ENCODE peak calls at places on chromosomes 2 and 18, in six cellular contexts. T is tibial artery, J is lower lobe of right lung, Q is psoas muscle, N is H9, X is endodermal cell. H is an unnamed sample. For H3K27me3, the result is how much of the 10 kb centered on the place peaks cover.

GRCh38 chr2:237307495-237307894 is 106.5 kb downstream of the COL6A3 start:
- DNase-seq in Q (no peak), X (no peak), N (no peak), T (no peak), J (no peak), H (no peak)

GRCh38 chr18:2932247-2933181 is 80.4 kb downstream of the LPIN2 start:
- DNase-seq in T (no peak), N (peak), J (no peak), Q (no peak), X (peak), H (no peak)

GRCh38 chr2:28587526-28588230 is 91.8 kb downstream of the PLB1 start:
- DNase-seq in N (no peak), X (no peak), J (no peak), T (no peak), Q (peak), H (no peak)

GRCh38 chr2:26976242-26976641 is 5.8 kb downstream of the MAPRE3 start:
- DNase-seq in T (no peak), J (no peak), N (no peak), X (no peak), Q (no peak), H (no peak)

GRCh38 chr2:86378469-86378868 is 41.0 kb upstream of the REEP1 start:
- DNase-seq in X (no peak), Q (no peak), J (no peak), T (no peak), N (no peak), H (no peak)

GRCh38 chr2:171878481-171878993 is 15.5 kb downstream of the SLC25A12 start:
- DNase-seq in T (peak), N (no peak), X (no peak), Q (no peak), J (no peak), H (no peak)

GRCh38 chr2:169734172-169734847 is 678 bp downstream of the KLHL23 start:
- DNase-seq in Q (peak), J (no peak), N (no peak), X (peak), T (no peak), H (no peak)

GRCh38 chr18:22838639-22839487 is 94.3 kb upstream of the RBBP8 start:
- DNase-seq in X (peak), T (no peak), J (no peak), N (no peak), Q (no peak), H (no peak)

GRCh38 chr18:63844254-63844653 is 43.3 kb upstream of the SERPINB2 start:
- DNase-seq in Q (no peak), T (no peak), X (no peak), J (no peak), N (no peak), H (no peak)

GRCh38 chr18:77208969-77209368 is 40.7 kb upstream of the GALR1 start:
- DNase-seq in Q (no peak), N (no peak), J (no peak), T (peak), X (no peak), H (no peak)

GRCh38 chr18:35143615-35144596 is 96.9 kb upstream of the ZNF397 start:
- DNase-seq in J (no peak), N (peak), X (peak), Q (peak), T (peak), H (no peak)

GRCh38 chr2:196420143-196420542 is 219.4 kb upstream of the CCDC150 start:
- DNase-seq in X (no peak), N (no peak), Q (no peak), J (no peak), T (no peak), H (no peak)

GRCh38 chr2:11753452-11753885 is 7.0 kb downstream of the LPIN1 start:
- DNase-seq in J (peak), N (no peak), Q (no peak), T (no peak), X (no peak), H (no peak)

GRCh38 chr2:42059261-42059898 is 11.6 kb downstream of the PKDCC start:
- DNase-seq in X (no peak), T (no peak), N (no peak), Q (no peak), J (no peak), H (no peak)

GRCh38 chr2:190791347-190791982 is 89.2 kb upstream of the GLS start:
- DNase-seq in X (peak), J (no peak), T (peak), Q (no peak), N (no peak), H (no peak)

GRCh38 chr2:165707088-165707487 is 87.0 kb downstream of the GALNT3 start:
- DNase-seq in X (no peak), Q (no peak), N (no peak), T (no peak), J (no peak), H (no peak)

GRCh38 chr2:51224790-51225189 is 192.9 kb upstream of the NRXN1 start:
- DNase-seq in X (no peak), Q (no peak), J (no peak), T (no peak), N (no peak), H (no peak)

GRCh38 chr2:56170988-56171387 is 12.8 kb upstream of the CCDC85A start:
- DNase-seq in N (no peak), T (no peak), X (no peak), J (no peak), Q (no peak), H (no peak)

GRCh38 chr18:7305416-7305815 is 74.5 kb downstream of the LRRC30 start:
- DNase-seq in J (no peak), N (no peak), X (no peak), Q (no peak), T (no peak), H (no peak)

GRCh38 chr18:6956495-6956894 is 161.1 kb downstream of the LAMA1 start:
- DNase-seq in T (no peak), N (no peak), J (no peak), X (no peak), Q (no peak), H (no peak)

GRCh38 chr2:173251225-173251624 is 103.4 kb upstream of the CDCA7 start:
- DNase-seq in T (no peak), X (no peak), Q (no peak), N (no peak), J (no peak), H (no peak)

GRCh38 chr2:177282101-177282573 is 17.6 kb upstream of the NFE2L2 start:
- DNase-seq in X (peak), J (no peak), T (no peak), N (no peak), Q (peak), H (no peak)

GRCh38 chr2:161312996-161313395 is 4.8 kb downstream of the PSMD14 start:
- DNase-seq in J (no peak), N (no peak), X (no peak), Q (no peak), T (no peak), H (no peak)

GRCh38 chr2:44969936-44970335 is 28.4 kb downstream of the SIX3 start:
- DNase-seq in N (no peak), T (no peak), Q (no peak), X (no peak), J (no peak), H (no peak)

GRCh38 chr2:241868661-241869081 is 858 bp upstream of the RTP5 start:
- DNase-seq in T (no peak), Q (no peak), J (no peak), N (no peak), X (no peak), H (peak)

GRCh38 chr18:57498857-57499256 is 63.7 kb downstream of the ONECUT2 start:
- DNase-seq in J (no peak), T (no peak), Q (no peak), N (no peak), X (no peak), H (no peak)

GRCh38 chr2:107669335-107669734 is 157.4 kb upstream of the RGPD4 start:
- DNase-seq in J (no peak), X (no peak), N (no peak), Q (no peak), T (no peak), H (no peak)

GRCh38 chr2:164681009-164681408 is 59.7 kb upstream of the GRB14 start:
- DNase-seq in Q (no peak), X (no peak), J (no peak), N (no peak), T (no peak), H (no peak)

GRCh38 chr2:69469784-69470183 is 32.5 kb upstream of the NFU1 start:
- DNase-seq in J (no peak), X (no peak), Q (no peak), T (no peak), N (no peak), H (no peak)

GRCh38 chr18:46754188-46754587 is 2.7 kb downstream of the ST8SIA5 start:
- DNase-seq in T (no peak), Q (no peak), X (no peak), N (no peak), J (no peak), H (no peak)

GRCh38 chr2:186693446-186693842 is 416 bp upstream of the FAM171B start:
- DNase-seq in N (no peak), X (no peak), J (no peak), Q (no peak), T (no peak), H (no peak)

GRCh38 chr2:230777681-230778080 is 65.0 kb downstream of the CAB39 start:
- DNase-seq in X (no peak), N (no peak), T (no peak), J (no peak), Q (no peak), H (no peak)

GRCh38 chr2:240819404-240820013 is 510 bp downstream of the KIF1A start:
- DNase-seq in N (no peak), T (no peak), J (no peak), Q (no peak), X (peak), H (no peak)

GRCh38 chr2:240816584-240817495 is 3.2 kb downstream of the KIF1A start:
- DNase-seq in N (peak), X (peak), J (no peak), T (no peak), Q (no peak), H (no peak)

GRCh38 chr2:240817496-240818292 is 2.3 kb downstream of the KIF1A start:
- DNase-seq in X (peak), J (no peak), N (no peak), Q (peak), T (no peak), H (no peak)

GRCh38 chr2:240818543-240819403 is 1.2 kb downstream of the KIF1A start:
- DNase-seq in J (no peak), Q (peak), T (no peak), N (peak), X (peak), H (peak)

GRCh38 chr2:240818293-240818542 is 1.8 kb downstream of the KIF1A start:
- DNase-seq in T (no peak), J (no peak), N (no peak), Q (no peak), X (no peak), H (no peak)
- H3K27me3 ChIP-seq in T (under half), J (half or more), N (under half), Q (half or more), X (under half), H (half or more)

DNA sequence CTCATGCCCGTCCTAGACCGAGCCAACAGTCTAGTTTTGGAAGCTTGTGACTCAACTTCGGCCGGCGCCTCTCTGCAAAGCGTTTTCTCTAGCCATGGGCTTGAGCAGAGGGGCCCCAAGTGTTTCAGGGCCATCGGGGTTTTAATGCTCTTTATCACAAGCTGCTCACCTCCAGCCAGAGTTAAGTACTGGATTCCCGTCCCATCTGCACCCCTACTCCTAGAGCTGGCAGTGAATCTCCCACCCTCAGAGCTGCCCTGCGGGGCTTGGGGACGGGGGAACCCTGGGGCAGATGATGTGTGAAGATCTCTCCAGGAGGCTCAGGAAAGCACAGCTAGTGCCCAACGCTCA is 7.3 kb downstream of the RAX start:
- DNase-seq in T (no peak), X (no peak), N (no peak), J (no peak), Q (no peak), H (no peak)
- H3K27me3 ChIP-seq in T (under half), X (half or more), N (half or more), J (half or more), Q (half or more), H (half or more)

GRCh38 chr2:102147935-102148334 is 5.4 kb downstream of the IL1R1 start:
- DNase-seq in Q (no peak), J (no peak), X (no peak), T (peak), N (no peak), H (no peak)

GRCh38 chr2:102145107-102145506 is 2.6 kb downstream of the IL1R1 start:
- DNase-seq in T (no peak), N (no peak), J (no peak), Q (no peak), X (no peak), H (no peak)

GRCh38 chr2:102149644-102150455 is 7.3 kb downstream of the IL1R1 start:
- DNase-seq in T (no peak), N (no peak), J (no peak), Q (no peak), X (no peak), H (no peak)

GRCh38 chr2:102145939-102146338 is 3.4 kb downstream of the IL1R1 start:
- DNase-seq in J (no peak), T (no peak), X (no peak), N (no peak), Q (no peak), H (no peak)

DNA sequence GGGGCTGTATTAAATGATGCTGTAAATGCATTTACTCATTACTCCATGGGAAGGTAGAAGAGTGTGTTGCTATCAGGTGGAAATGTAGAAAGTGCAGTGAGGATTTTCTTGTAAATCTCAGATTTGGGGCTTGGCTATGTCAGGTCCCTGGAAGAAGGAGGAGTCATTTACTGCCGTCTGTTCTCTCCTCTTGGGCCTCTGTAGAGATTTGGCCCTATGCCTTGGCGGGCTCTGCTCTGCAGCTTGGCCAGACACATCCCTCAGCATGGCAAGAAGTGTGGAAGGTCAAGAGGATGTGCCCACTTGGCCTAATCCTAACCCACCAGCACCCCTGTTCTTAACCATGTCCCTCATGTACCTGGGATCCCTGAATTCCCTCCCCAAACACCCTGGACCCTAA is 6.7 kb downstream of the IL1R1 start:
- DNase-seq in T (no peak), X (no peak), N (no peak), Q (no peak), J (no peak), H (no peak)
- H3K27me3 ChIP-seq in T (under half), X (under half), N (under half), Q (under half), J (under half), H (under half)

GRCh38 chr2:232491139-232491780 is 3.6 kb upstream of the ECEL1 start:
- DNase-seq in J (peak), X (peak), T (no peak), Q (peak), N (peak), H (peak)

GRCh38 chr2:232492236-232492848 is 4.7 kb upstream of the ECEL1 start:
- DNase-seq in N (no peak), Q (peak), J (peak), X (peak), T (no peak), H (peak)

GRCh38 chr2:232493701-232494426 is 6.2 kb upstream of the ECEL1 start:
- DNase-seq in X (peak), Q (peak), T (no peak), J (peak), N (no peak), H (peak)

GRCh38 chr2:232494542-232494941 is 6.9 kb upstream of the ECEL1 start:
- DNase-seq in X (peak), Q (peak), T (no peak), J (no peak), N (no peak), H (no peak)

GRCh38 chr2:232492963-232493700 is 5.5 kb upstream of the ECEL1 start:
- DNase-seq in T (no peak), N (no peak), Q (peak), J (peak), X (peak), H (peak)
- H3K27me3 ChIP-seq in T (under half), N (under half), Q (under half), J (under half), X (under half), H (under half)

GRCh38 chr2:193461431-193461946 is 1266.8 kb upstream of the TMEFF2 start:
- DNase-seq in N (no peak), X (no peak), Q (no peak), J (no peak), T (no peak), H (no peak)
- H3K27me3 ChIP-seq in N (under half), X (under half), Q (under half), J (under half), T (under half), H (under half)

DNA sequence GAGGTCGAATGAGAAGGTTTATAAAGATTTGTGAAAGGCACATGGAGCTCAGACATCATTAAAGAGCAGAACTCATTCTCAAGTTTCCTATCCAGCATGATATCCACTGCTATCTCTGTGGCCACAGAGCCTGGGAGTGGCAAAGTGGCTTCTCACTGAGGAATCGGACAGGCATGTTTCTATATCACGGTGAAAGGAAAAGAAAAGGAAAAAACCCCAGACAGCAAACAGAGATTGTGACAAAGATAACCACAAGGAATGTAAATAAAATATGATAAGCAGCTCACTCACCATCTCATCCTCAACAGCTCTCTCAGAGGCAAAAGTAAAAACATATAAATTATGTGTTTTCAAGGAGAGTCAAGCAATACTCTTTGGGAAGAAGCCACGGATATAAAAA is 2.5 kb downstream of the PID1 start:
- DNase-seq in N (no peak), X (no peak), Q (no peak), T (no peak), J (no peak), H (no peak)
- H3K27me3 ChIP-seq in N (under half), X (under half), Q (under half), T (under half), J (under half), H (under half)

GRCh38 chr2:108835038-108835437 is 48.5 kb downstream of the CCDC138 start:
- DNase-seq in Q (no peak), N (no peak), X (no peak), T (no peak), J (no peak), H (no peak)

GRCh38 chr2:108841506-108841905 is 54.9 kb downstream of the CCDC138 start:
- DNase-seq in T (no peak), J (no peak), N (no peak), X (no peak), Q (no peak), H (no peak)

GRCh38 chr2:108834620-108835019 is 48.0 kb downstream of the CCDC138 start:
- DNase-seq in Q (no peak), X (no peak), T (no peak), J (no peak), N (no peak), H (no peak)

GRCh38 chr2:108833219-108833618 is 46.6 kb downstream of the CCDC138 start:
- DNase-seq in N (no peak), J (no peak), Q (no peak), T (no peak), X (no peak), H (no peak)

GRCh38 chr2:108837198-108837597 is 50.6 kb downstream of the CCDC138 start:
- DNase-seq in T (no peak), X (no peak), N (no peak), J (no peak), Q (no peak), H (no peak)
- H3K27me3 ChIP-seq in T (under half), X (under half), N (under half), J (under half), Q (under half), H (under half)

DNA sequence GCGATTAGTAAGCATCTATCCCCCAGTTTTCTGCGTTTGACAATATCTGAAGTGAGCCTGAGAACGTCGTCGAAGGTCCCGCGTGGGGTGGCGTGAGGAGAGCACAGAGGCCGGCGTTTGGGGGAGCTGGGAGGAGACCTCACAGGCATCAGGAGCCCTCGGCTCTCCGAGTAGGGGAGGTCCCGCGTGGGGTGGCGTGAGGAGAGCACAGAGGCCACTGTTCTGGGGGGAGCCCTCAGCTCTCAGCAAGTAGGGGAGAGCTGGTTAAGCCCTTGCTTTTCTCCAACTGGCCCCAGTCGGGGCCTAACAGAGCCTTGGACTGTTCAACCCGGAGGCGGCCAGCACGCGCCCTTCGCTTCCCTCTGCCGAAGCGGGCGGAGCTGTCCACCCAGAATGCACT is 134.3 kb downstream of the NFATC1 start:
- DNase-seq in X (no peak), T (peak), N (no peak), J (peak), Q (peak), H (peak)
- H3K27me3 ChIP-seq in X (under half), T (under half), N (under half), J (under half), Q (under half), H (under half)

H was measured in RWPE2.